ENCODE peak calls at places on chromosomes 6 and 20, in eight cellular contexts. S, Y, Q, R, Z, O, V and E are unnamed samples.

GRCh38 chr20:12679456-12679855 is 329.3 kb upstream of the SPTLC3 start:
- DNase-seq in S (no peak), Y (no peak), Q (no peak), R (no peak), Z (no peak), O (no peak), V (no peak), E (no peak)

GRCh38 chr20:44170796-44171410 is 16.1 kb downstream of the JPH2 start:
- DNase-seq in S (no peak), Y (no peak), Q (peak; percentile 24), R (no peak), Z (no peak), O (no peak), V (no peak), E (no peak)

GRCh38 chr20:20752712-20753111 is 40.3 kb upstream of the RALGAPA2 start:
- DNase-seq in S (no peak), Y (no peak), Q (no peak), R (no peak), Z (no peak), O (no peak), V (no peak), E (no peak)

GRCh38 chr6:37052027-37052628 is 46.7 kb downstream of the FGD2 start:
- DNase-seq in S (no peak), Y (no peak), Q (no peak), R (no peak), Z (no peak), O (no peak), V (no peak), E (no peak)

GRCh38 chr20:46191611-46192010 is 73.5 kb downstream of the CD40 start:
- DNase-seq in S (no peak), Y (no peak), Q (no peak), R (no peak), Z (no peak), O (no peak), V (no peak), E (no peak)

GRCh38 chr6:111663232-111663631 is 57.6 kb upstream of the TRAF3IP2 start:
- DNase-seq in S (peak; percentile 75), Y (no peak), Q (no peak), R (no peak), Z (no peak), O (no peak), V (no peak), E (no peak)

GRCh38 chr6:15313367-15313766 is 67.5 kb downstream of the JARID2 start:
- DNase-seq in S (peak; percentile 72), Y (no peak), Q (no peak), R (no peak), Z (no peak), O (no peak), V (no peak), E (no peak)

GRCh38 chr6:127119361-127120108 is 1.1 kb downstream of the RSPO3 start:
- DNase-seq in S (peak; percentile 27), Y (peak; percentile 62), Q (peak; percentile 22), R (peak; percentile 32), Z (no peak), O (no peak), V (no peak), E (no peak)

GRCh38 chr6:16659471-16660156 is 101.6 kb downstream of the ATXN1 start:
- DNase-seq in S (no peak), Y (no peak), Q (peak; percentile 53), R (no peak), Z (no peak), O (no peak), V (no peak), E (no peak)

GRCh38 chr20:33561981-33562601 is 72.2 kb downstream of the CBFA2T2 start:
- DNase-seq in S (peak; percentile 66), Y (peak; percentile 74), Q (peak; percentile 96), R (peak; percentile 64), Z (no peak), O (peak; percentile 74), V (peak; percentile 70), E (no peak)

GRCh38 chr6:44569931-44570385 is 182.5 kb downstream of the CDC5L start:
- DNase-seq in S (peak; percentile 64), Y (peak; percentile 53), Q (peak; percentile 67), R (no peak), Z (no peak), O (peak; percentile 71), V (no peak), E (no peak)

GRCh38 chr6:51976374-51976773 is 111.0 kb downstream of the PKHD1 start:
- DNase-seq in S (no peak), Y (no peak), Q (no peak), R (no peak), Z (no peak), O (no peak), V (no peak), E (no peak)

GRCh38 chr6:31107052-31107451 is 5.3 kb downstream of the C6orf15 start:
- DNase-seq in S (no peak), Y (no peak), Q (no peak), R (no peak), Z (no peak), O (no peak), V (no peak), E (no peak)

GRCh38 chr6:113630738-113631535 is 226.2 kb upstream of the MARCKS start:
- DNase-seq in S (no peak), Y (peak; percentile 73), Q (peak; percentile 60), R (peak; percentile 59), Z (peak; percentile 39), O (no peak), V (peak; percentile 82), E (no peak)

GRCh38 chr6:32609731-32610640 is 20.3 kb upstream of the HLA-DRB1 start:
- DNase-seq in S (no peak), Y (peak; percentile 73), Q (peak; percentile 95), R (peak; percentile 94), Z (peak; percentile 62), O (peak; percentile 68), V (peak; percentile 16), E (no peak)

GRCh38 chr6:35247642-35248231 is 11.8 kb upstream of the ZNF76 start:
- DNase-seq in S (no peak), Y (no peak), Q (no peak), R (no peak), Z (no peak), O (no peak), V (no peak), E (no peak)

GRCh38 chr6:14786008-14786407 is 459.9 kb upstream of the JARID2 start:
- DNase-seq in S (no peak), Y (no peak), Q (no peak), R (no peak), Z (no peak), O (no peak), V (no peak), E (no peak)

GRCh38 chr20:13822459-13822858 is 37.6 kb downstream of the NDUFAF5 start:
- DNase-seq in S (no peak), Y (no peak), Q (no peak), R (no peak), Z (no peak), O (no peak), V (no peak), E (no peak)

GRCh38 chr20:10710995-10711775 is 37.4 kb upstream of the JAG1 start:
- DNase-seq in S (no peak), Y (no peak), Q (no peak), R (no peak), Z (no peak), O (no peak), V (no peak), E (no peak)

GRCh38 chr6:7920425-7920824 is 9.8 kb upstream of the TXNDC5 start:
- DNase-seq in S (no peak), Y (no peak), Q (no peak), R (no peak), Z (peak; percentile 49), O (no peak), V (no peak), E (no peak)